ENCODE peak calls at places on chromosomes 2 and 18, in ten cellular contexts. Z is uterus, E is left ventricle myocardium inferior, R is A549, O is fibroblast of mammary gland, I is A673, D is adrenal gland, P is astrocyte, B is body of pancreas, A is AG10803. Y is an unnamed sample.

GRCh38 chr2:10222-10875 is 36.0 kb downstream of the FAM110C start:
- DNase-seq in Z (no peak), E (no peak), R (no peak), O (no peak), I (peak), D (peak), P (no peak), B (peak), A (no peak), Y (no peak)

GRCh38 chr2:127702395-127703009 is 1.2 kb downstream of the SFT2D3 start:
- DNase-seq in Z (no peak), E (no peak), R (no peak), O (no peak), I (no peak), D (no peak), P (no peak), B (no peak), A (no peak), Y (no peak)

GRCh38 chr2:194100201-194100600 is 1556.8 kb upstream of the SLC39A10 start:
- DNase-seq in Z (no peak), E (no peak), R (no peak), O (no peak), I (no peak), D (no peak), P (no peak), B (no peak), A (no peak), Y (no peak)

GRCh38 chr2:120354935-120355845 is 9.3 kb downstream of the INHBB start:
- DNase-seq in Z (no peak), E (no peak), R (no peak), O (no peak), I (no peak), D (no peak), P (no peak), B (no peak), A (no peak), Y (no peak)

GRCh38 chr2:237613679-237614078 is 13.7 kb upstream of the LRRFIP1 start:
- DNase-seq in Z (no peak), E (no peak), R (no peak), O (no peak), I (no peak), D (no peak), P (no peak), B (no peak), A (no peak), Y (no peak)

GRCh38 chr2:145066151-145066661 is 546.3 kb upstream of the ZEB2 start:
- DNase-seq in Z (no peak), E (peak), R (no peak), O (peak), I (no peak), D (peak), P (no peak), B (peak), A (peak), Y (no peak)

GRCh38 chr2:19810637-19811036 is 91.1 kb downstream of the TTC32 start:
- DNase-seq in Z (no peak), E (peak), R (no peak), O (peak), I (no peak), D (no peak), P (no peak), B (no peak), A (peak), Y (no peak)

GRCh38 chr2:85589982-85590791 is 5.4 kb upstream of the RNF181 start:
- DNase-seq in Z (no peak), E (no peak), R (no peak), O (peak), I (peak), D (peak), P (peak), B (peak), A (peak), Y (peak)

GRCh38 chr2:159249955-159250723 is 36.4 kb downstream of the WDSUB1 start:
- DNase-seq in Z (peak), E (no peak), R (no peak), O (peak), I (peak), D (peak), P (peak), B (peak), A (peak), Y (peak)

GRCh38 chr18:39519741-39520140 is 1954.1 kb upstream of the CELF4 start:
- DNase-seq in Z (no peak), E (no peak), R (no peak), O (no peak), I (no peak), D (no peak), P (no peak), B (no peak), A (no peak), Y (no peak)

GRCh38 chr18:11027862-11028261 is 121.5 kb downstream of the PIEZO2 start:
- DNase-seq in Z (no peak), E (no peak), R (no peak), O (no peak), I (no peak), D (no peak), P (no peak), B (no peak), A (no peak), Y (no peak)

GRCh38 chr18:57744211-57744694 is 58.9 kb downstream of the ATP8B1 start:
- DNase-seq in Z (no peak), E (no peak), R (no peak), O (no peak), I (no peak), D (no peak), P (peak), B (no peak), A (peak), Y (no peak)

GRCh38 chr18:36130039-36130831 is 536 bp downstream of the ELP2 start:
- DNase-seq in Z (no peak), E (no peak), R (no peak), O (peak), I (no peak), D (no peak), P (no peak), B (no peak), A (peak), Y (peak)

GRCh38 chr2:109499549-109499948 is 114.2 kb downstream of the SEPTIN10 start:
- DNase-seq in Z (no peak), E (no peak), R (no peak), O (no peak), I (no peak), D (no peak), P (no peak), B (peak), A (no peak), Y (peak)

GRCh38 chr2:176753752-176754474 is 458.7 kb upstream of the HNRNPA3 start:
- DNase-seq in Z (no peak), E (peak), R (no peak), O (peak), I (peak), D (peak), P (no peak), B (peak), A (peak), Y (no peak)

GRCh38 chr2:88764850-88765153 is 73.3 kb downstream of the RPIA start:
- DNase-seq in Z (no peak), E (no peak), R (no peak), O (no peak), I (no peak), D (no peak), P (no peak), B (no peak), A (no peak), Y (no peak)

DNA sequence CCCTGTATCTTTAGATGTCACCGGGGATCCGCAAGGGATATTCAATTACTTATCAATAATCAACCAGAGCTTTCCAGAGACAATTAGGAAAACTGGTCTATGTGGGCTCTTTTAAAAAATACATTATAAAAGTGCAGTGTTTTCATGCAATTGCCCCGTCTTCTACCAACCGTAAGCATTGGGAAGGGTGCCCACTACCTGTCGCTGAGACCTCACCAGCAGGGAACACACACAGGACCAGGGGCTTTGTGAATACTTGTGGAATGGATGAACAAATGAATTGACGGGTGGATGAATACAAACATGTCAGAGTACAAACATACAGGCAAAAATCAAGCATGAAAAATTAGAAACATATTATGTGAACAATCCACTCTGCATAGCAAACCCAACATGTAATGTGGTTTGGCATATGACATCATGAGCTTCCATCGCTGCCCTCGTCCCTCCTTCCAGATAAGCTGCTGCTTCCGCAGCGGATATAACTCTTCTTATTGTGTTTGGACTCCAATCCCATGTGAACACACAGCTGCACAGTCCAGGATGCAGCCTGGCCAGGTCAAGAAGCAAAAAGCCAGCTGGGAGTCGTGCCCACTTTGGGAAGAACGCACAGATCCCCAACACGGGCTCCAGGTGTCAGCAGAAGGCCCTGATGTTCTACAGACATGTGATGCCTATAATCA is 5.3 kb downstream of the FHL2 start:
- DNase-seq in Z (no peak), E (peak), R (no peak), O (peak), I (no peak), D (no peak), P (peak), B (no peak), A (peak), Y (no peak)
- H3K4me3 ChIP-seq in Z (no peak), E (no peak), R (no peak), O (no peak), I (no peak), D (no peak), P (peak), B (no peak), A (peak), Y (no peak)

DNA sequence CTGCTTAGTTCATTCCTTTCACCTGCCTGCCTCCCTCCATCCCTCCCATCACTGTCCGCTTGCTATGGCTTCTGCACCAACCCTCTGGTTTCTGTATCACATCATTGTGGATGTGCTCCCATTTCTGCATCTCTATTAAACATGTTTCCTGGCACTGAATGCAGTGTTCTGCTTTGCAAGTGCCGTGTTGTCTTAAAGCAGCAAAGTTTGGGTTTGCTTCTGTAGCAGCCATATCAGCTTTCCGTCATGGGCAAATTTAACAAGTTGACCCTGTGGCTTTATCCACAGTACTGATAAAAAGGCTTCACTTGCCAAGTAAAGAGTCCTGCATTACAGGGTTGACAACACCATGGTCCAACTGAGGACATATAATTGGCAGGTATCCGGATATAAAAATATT is 165.5 kb downstream of the PTGR3 start:
- DNase-seq in Z (no peak), E (no peak), R (no peak), O (no peak), I (no peak), D (no peak), P (no peak), B (no peak), A (no peak), Y (no peak)
- TF ChIP-seq CTCF in Z (no peak), E (no peak), R (no peak), O (no peak), I (no peak), D (no peak), P (no peak), B (no peak), A (no peak), Y (no peak)

GRCh38 chr18:32298289-32298688 is 108.5 kb downstream of the MEP1B start:
- DNase-seq in Z (no peak), E (no peak), R (no peak), O (peak), I (peak), D (no peak), P (peak), B (no peak), A (peak), Y (no peak)
- H3K4me3 ChIP-seq in Z (no peak), E (no peak), R (no peak), O (no peak), I (peak), D (no peak), P (no peak), B (no peak), A (no peak), Y (no peak)

GRCh38 chr2:105179469-105180372 is 61.8 kb upstream of the GPR45 start:
- DNase-seq in Z (no peak), E (no peak), R (peak), O (peak), I (peak), D (peak), P (peak), B (peak), A (peak), Y (peak)
- TF ChIP-seq CTCF in Z (no peak), E (peak), R (peak), O (peak), I (peak), D (no peak), P (peak), B (no peak), A (peak), Y (peak)

DNA sequence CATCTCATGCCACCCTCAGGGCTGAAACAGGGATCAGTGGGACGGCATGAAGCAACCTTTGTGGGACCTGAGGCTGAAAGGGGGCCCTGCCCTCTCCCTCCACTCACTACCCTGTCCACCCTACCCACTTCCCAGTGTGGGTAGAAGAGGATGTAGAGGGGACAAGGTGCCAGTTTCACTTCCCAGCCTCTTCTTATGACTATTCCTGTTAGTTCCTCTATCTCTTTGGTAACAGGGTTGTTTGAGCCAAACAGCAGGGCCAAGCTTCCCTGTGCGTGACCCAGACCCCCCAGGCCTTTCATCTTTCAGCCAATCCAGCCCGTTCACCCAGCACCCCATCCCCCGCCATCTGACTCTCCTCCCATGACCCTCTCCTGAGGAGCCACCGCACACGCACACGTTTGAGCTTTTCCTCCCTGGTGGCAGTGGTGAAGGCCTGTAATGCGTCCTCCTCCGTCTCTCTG is 82.3 kb downstream of the STPG4 start:
- DNase-seq in Z (no peak), E (peak), R (no peak), O (no peak), I (no peak), D (peak), P (no peak), B (peak), A (no peak), Y (no peak)
- H3K4me3 ChIP-seq in Z (no peak), E (peak), R (no peak), O (no peak), I (no peak), D (no peak), P (no peak), B (no peak), A (no peak), Y (no peak)

DNA sequence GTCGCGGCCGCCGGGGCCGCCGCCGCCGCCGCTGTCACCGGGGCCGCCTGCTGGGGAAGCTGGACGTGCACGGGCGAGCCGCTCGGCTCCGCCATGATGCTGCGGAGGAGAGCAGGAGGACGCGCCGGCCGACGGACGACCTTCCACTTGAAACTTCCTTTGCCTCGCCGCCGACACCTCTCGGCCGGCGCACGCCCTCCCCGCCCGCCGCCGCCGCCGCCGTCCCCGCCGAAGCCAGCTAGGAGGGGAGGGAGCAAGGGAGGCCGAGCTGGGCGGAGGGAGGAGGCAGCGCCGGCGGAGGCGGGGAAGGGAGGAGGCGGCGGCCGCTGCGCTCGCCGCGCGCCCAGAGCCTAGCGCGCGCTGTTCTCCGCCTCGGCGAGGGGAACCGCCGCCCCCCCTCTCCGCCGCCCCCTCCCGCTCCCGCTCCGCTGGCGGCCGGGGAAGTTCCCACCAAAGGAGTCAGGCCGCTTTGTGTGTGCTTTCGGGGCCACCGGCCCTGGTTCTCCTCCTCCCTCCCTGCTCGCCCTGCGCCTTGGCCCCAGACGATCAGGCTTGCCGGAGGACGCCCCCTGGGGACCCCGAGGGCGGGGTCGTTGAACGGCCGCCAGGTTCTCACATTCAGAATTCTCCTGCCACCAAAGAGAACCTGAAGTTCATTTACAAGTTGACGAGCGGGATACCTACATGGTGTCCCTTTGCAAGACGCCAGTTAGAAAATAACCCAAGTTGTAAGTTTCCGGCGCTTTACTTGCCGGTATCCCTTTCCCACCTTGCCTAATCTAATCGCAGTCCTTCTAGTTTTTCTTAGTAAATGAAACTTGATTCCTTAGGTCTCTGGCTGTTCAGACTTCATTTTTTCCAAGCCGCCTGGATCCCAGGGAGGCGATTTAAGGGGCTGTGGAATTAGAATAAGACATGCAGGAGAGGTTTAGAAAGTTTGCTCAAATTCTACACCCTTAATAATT is at the start of gene STK39:
- DNase-seq in Z (peak), E (peak), R (peak), O (peak), I (peak), D (peak), P (peak), B (peak), A (peak), Y (peak)
- TF ChIP-seq CTCF in Z (no peak), E (no peak), R (peak), O (no peak), I (peak), D (no peak), P (no peak), B (no peak), A (no peak), Y (no peak)

GRCh38 chr2:36411962-36412444 is 56.4 kb downstream of the CRIM1 start:
- DNase-seq in Z (no peak), E (no peak), R (no peak), O (no peak), I (no peak), D (no peak), P (no peak), B (no peak), A (no peak), Y (no peak)
- H3K4me3 ChIP-seq in Z (no peak), E (no peak), R (peak), O (no peak), I (no peak), D (no peak), P (no peak), B (no peak), A (no peak), Y (no peak)

Y was measured in epithelial cell of esophagus.